ENCODE peak calls at places on chromosomes 11 and 22, in five cellular contexts. D, E, T, F and J are unnamed samples. For H3K4me1, the result is how much of the 10 kb centered on the place peaks cover.

GRCh38 chr11:638616-639323 is 1.7 kb downstream of the DRD4 start:
- DNase-seq in D (no peak), E (no peak), T (no peak), F (peak), J (no peak)

GRCh38 chr11:45857834-45858492 is 10.7 kb downstream of the CRY2 start:
- DNase-seq in D (peak), E (no peak), T (no peak), F (peak), J (peak)

GRCh38 chr11:97742717-97743116 is 1278.0 kb upstream of the CNTN5 start:
- DNase-seq in D (no peak), E (no peak), T (no peak), F (no peak), J (no peak)

GRCh38 chr11:100632970-100633452 is 54.1 kb upstream of the ARHGAP42 start:
- DNase-seq in D (peak), E (no peak), T (peak), F (no peak), J (peak)

GRCh38 chr11:23502821-23503220 is 642.5 kb upstream of the CCDC179 start:
- DNase-seq in D (no peak), E (no peak), T (no peak), F (no peak), J (no peak)

GRCh38 chr22:46813816-46814597 is 51.6 kb downstream of the TBC1D22A start:
- DNase-seq in D (no peak), E (no peak), T (no peak), F (no peak), J (peak)

GRCh38 chr11:132523929-132524328 is 1008.4 kb downstream of the OPCML start:
- DNase-seq in D (no peak), E (no peak), T (no peak), F (no peak), J (no peak)

GRCh38 chr11:1178201-1178885 is 20.6 kb downstream of the MUC5AC start:
- DNase-seq in D (no peak), E (no peak), T (no peak), F (no peak), J (no peak)

GRCh38 chr11:8715501-8715900 is 32.9 kb downstream of the RPL27A start:
- DNase-seq in D (no peak), E (no peak), T (no peak), F (no peak), J (no peak)
- H3K4me1 ChIP-seq in D (under half), E (under half), T (under half), F (under half), J (half or more)

GRCh38 chr22:39130892-39131855 is 21.3 kb downstream of the CBX7 start:
- DNase-seq in D (peak), E (no peak), T (no peak), F (no peak), J (no peak)
- TF ChIP-seq CTCF in D (no peak), E (no peak), T (no peak), F (no peak), J (no peak)

GRCh38 chr11:59267738-59268475 is 55.2 kb upstream of the MPEG1 start:
- DNase-seq in D (no peak), E (no peak), T (no peak), F (no peak), J (no peak)

GRCh38 chr11:59266491-59266890 is 53.8 kb upstream of the MPEG1 start:
- DNase-seq in D (no peak), E (no peak), T (no peak), F (no peak), J (no peak)

GRCh38 chr11:59264736-59265135 is 52.0 kb upstream of the MPEG1 start:
- DNase-seq in D (no peak), E (no peak), T (no peak), F (no peak), J (no peak)

GRCh38 chr11:59265735-59266134 is 53.0 kb upstream of the MPEG1 start:
- DNase-seq in D (no peak), E (no peak), T (no peak), F (no peak), J (no peak)

DNA sequence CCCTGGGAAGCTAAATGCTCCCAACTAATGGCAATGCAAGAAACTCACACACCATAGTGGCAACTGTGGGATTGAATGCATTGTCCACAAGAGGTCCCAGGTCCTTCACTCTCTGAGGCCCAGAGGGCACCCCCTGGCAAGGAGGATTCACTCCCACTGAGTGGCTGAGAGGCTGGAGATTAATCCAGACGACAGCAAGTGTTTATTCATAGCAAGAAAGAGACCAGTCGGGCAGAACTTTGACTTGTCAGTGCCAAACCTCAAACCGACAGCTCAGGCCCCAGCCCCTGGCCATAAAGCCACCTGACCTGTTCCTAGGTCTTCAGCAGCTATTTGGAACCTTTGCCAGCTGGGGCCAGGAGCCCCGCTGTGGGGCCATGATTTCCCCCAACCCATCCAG is 54.5 kb upstream of the MPEG1 start:
- DNase-seq in D (no peak), E (no peak), T (no peak), F (no peak), J (no peak)
- TF ChIP-seq EP300 in D (no peak), E (no peak), T (no peak), F (no peak), J (no peak)

GRCh38 chr11:75784506-75784905 is 15.9 kb downstream of the DGAT2 start:
- DNase-seq in D (no peak), E (no peak), T (no peak), F (no peak), J (no peak)

GRCh38 chr11:75782540-75783263 is 14.1 kb downstream of the DGAT2 start:
- DNase-seq in D (no peak), E (no peak), T (no peak), F (no peak), J (no peak)

GRCh38 chr11:75783416-75784084 is 15.0 kb downstream of the DGAT2 start:
- DNase-seq in D (no peak), E (no peak), T (no peak), F (no peak), J (no peak)

GRCh38 chr11:75785187-75785586 is 16.6 kb downstream of the DGAT2 start:
- DNase-seq in D (no peak), E (no peak), T (no peak), F (no peak), J (no peak)

DNA sequence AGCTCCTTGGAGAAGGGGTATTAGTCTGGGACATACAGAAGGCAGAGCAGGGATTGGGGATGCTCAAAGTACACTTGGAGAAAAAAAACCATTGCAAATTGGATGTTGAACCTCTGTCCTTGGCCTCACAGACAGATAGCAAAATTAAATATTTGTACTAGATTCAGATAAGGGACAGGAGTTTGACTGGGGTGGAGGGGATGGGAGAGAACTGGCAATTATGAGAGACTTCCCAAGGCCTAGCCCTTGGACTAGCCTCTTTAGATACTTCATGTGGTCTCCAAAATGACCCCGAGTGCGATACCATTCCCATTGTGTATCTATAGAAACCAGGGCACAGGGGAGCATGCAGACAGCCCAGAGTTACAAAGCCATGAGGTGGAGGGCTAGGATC is 15.5 kb downstream of the DGAT2 start:
- DNase-seq in D (no peak), E (no peak), T (no peak), F (no peak), J (no peak)
- H3K4me1 ChIP-seq in D (under half), E (under half), T (under half), F (under half), J (under half)

GRCh38 chr11:77020751-77021150 is 13.4 kb upstream of the B3GNT6 start:
- DNase-seq in D (no peak), E (no peak), T (peak), F (no peak), J (no peak)
- TF ChIP-seq CTCF in D (no peak), E (no peak), T (no peak), F (no peak), J (no peak)

GRCh38 chr11:96275807-96276594 is 67.0 kb downstream of the MAML2 start:
- DNase-seq in D (no peak), E (no peak), T (no peak), F (no peak), J (no peak)

GRCh38 chr11:96276836-96277235 is 66.2 kb downstream of the MAML2 start:
- DNase-seq in D (no peak), E (no peak), T (no peak), F (no peak), J (no peak)

GRCh38 chr11:96271777-96272176 is 71.2 kb downstream of the MAML2 start:
- DNase-seq in D (no peak), E (no peak), T (no peak), F (no peak), J (no peak)

GRCh38 chr11:96273507-96273906 is 69.5 kb downstream of the MAML2 start:
- DNase-seq in D (no peak), E (no peak), T (no peak), F (no peak), J (no peak)

GRCh38 chr11:96272542-96273306 is 70.3 kb downstream of the MAML2 start:
- DNase-seq in D (no peak), E (no peak), T (peak), F (no peak), J (peak)
- TF ChIP-seq EP300 in D (no peak), E (no peak), T (no peak), F (no peak), J (no peak)

DNA sequence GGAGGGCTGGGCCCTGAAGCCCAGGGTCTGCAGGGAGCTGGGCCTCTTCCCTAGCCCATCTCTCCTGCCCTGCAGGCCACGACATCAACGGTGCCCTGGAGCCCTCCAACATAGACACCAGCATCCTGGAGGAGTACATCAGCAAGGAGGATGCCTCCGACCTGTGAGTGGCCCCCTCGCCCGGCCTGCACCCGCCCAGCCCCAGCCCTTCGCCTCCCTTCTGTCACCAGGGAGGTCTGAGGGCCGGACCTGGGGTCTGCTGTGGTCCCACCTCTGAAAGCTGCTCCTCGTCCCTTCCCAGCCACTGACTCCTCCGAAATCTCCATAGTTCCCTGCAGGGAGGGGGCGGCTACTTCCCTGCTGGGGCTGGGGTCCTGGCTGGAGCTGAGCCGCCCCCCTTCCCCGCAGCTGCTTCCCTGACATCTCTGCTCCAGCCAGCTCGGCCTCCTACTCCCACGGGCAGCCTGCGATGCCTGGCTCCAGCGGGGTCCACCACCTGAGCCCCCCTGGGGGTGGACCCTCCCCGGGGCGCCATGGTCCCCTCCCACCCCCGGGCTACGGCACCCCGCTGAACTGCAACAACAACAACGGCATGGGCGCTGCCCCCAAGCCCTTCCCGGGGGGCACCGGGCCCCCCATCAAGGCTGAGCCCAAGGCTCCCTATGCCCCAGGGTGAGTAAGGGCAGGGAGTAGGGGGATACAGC is 13.3 kb downstream of the MYRF start:
- DNase-seq in D (no peak), E (no peak), T (no peak), F (no peak), J (no peak)
- H3K4me1 ChIP-seq in D (under half), E (under half), T (half or more), F (under half), J (half or more)

GRCh38 chr22:44384563-44384940 is 71.8 kb upstream of the SHISAL1 start:
- DNase-seq in D (peak), E (no peak), T (no peak), F (no peak), J (no peak)
- TF ChIP-seq CTCF in D (no peak), E (no peak), T (no peak), F (no peak), J (no peak)

GRCh38 chr11:95789506-95790122 is at the start of gene FAM76B:
- DNase-seq in D (peak), E (peak), T (peak), F (peak), J (peak)

GRCh38 chr11:95788921-95789505 is 569 bp downstream of the FAM76B start:
- DNase-seq in D (no peak), E (peak), T (peak), F (peak), J (no peak)

GRCh38 chr11:95791385-95792033 is 1.2 kb downstream of the CEP57 start:
- DNase-seq in D (no peak), E (no peak), T (no peak), F (no peak), J (no peak)

GRCh38 chr11:95790933-95791247 is 592 bp downstream of the CEP57 start:
- DNase-seq in D (peak), E (peak), T (peak), F (peak), J (peak)

GRCh38 chr11:95790123-95790932 is at the start of gene CEP57:
- DNase-seq in D (peak), E (peak), T (peak), F (peak), J (peak)
- TF ChIP-seq EP300 in D (no peak), E (no peak), T (no peak), F (no peak), J (no peak)

GRCh38 chr22:47919893-47920292 is 1157.4 kb downstream of the TBC1D22A start:
- DNase-seq in D (no peak), E (no peak), T (no peak), F (no peak), J (no peak)

GRCh38 chr22:47921906-47922305 is 1159.5 kb downstream of the TBC1D22A start:
- DNase-seq in D (no peak), E (no peak), T (no peak), F (no peak), J (no peak)

GRCh38 chr22:47920380-47920959 is 1158.0 kb downstream of the TBC1D22A start:
- DNase-seq in D (no peak), E (no peak), T (no peak), F (no peak), J (no peak)

GRCh38 chr22:47918936-47919505 is 1156.6 kb downstream of the TBC1D22A start:
- DNase-seq in D (no peak), E (no peak), T (no peak), F (no peak), J (no peak)

GRCh38 chr22:47918276-47918928 is 1156.0 kb downstream of the TBC1D22A start:
- DNase-seq in D (no peak), E (no peak), T (no peak), F (no peak), J (no peak)
- H3K4me1 ChIP-seq in D (under half), E (under half), T (under half), F (under half), J (under half)